ENCODE peak calls at places on chromosomes 6 and 20, in eight cellular contexts. One of them, this sample, is unnamed.

GRCh38 chr6:89079611-89080213 is 839 bp upstream of the PNRC1 start:
- DNase-seq in LHCN-M2: peak; percentile 61
- DNase-seq in cardiac muscle cell: peak; percentile 53
- DNase-seq in fibroblast of lung: peak; percentile 85
- DNase-seq in EL: peak; percentile 65
- DNase-seq in RCC 7860: no peak
- DNase-seq in M059J: peak; percentile 60
- DNase-seq in lower leg skin: peak; percentile 47
- DNase-seq in this sample: peak; percentile 87

GRCh38 chr20:9926007-9926406 is 87.1 kb upstream of the PAK5 start:
- DNase-seq in cardiac muscle cell: no peak
- DNase-seq in RCC 7860: no peak
- DNase-seq in LHCN-M2: no peak
- DNase-seq in EL: no peak
- DNase-seq in lower leg skin: no peak
- DNase-seq in M059J: no peak
- DNase-seq in fibroblast of lung: no peak
- DNase-seq in this sample: no peak

GRCh38 chr6:87754828-87755227 is 52.8 kb upstream of the AKIRIN2 start:
- DNase-seq in LHCN-M2: no peak
- DNase-seq in EL: no peak
- DNase-seq in fibroblast of lung: no peak
- DNase-seq in M059J: no peak
- DNase-seq in lower leg skin: no peak
- DNase-seq in cardiac muscle cell: no peak
- DNase-seq in RCC 7860: no peak
- DNase-seq in this sample: no peak

GRCh38 chr20:20212675-20213096 is 155.2 kb upstream of the INSM1 start:
- DNase-seq in EL: no peak
- DNase-seq in M059J: no peak
- DNase-seq in LHCN-M2: no peak
- DNase-seq in lower leg skin: no peak
- DNase-seq in fibroblast of lung: no peak
- DNase-seq in RCC 7860: peak; percentile 26
- DNase-seq in cardiac muscle cell: no peak
- DNase-seq in this sample: no peak

GRCh38 chr6:2852921-2853322 is 11.3 kb upstream of the SERPINB1 start:
- DNase-seq in lower leg skin: no peak
- DNase-seq in LHCN-M2: no peak
- DNase-seq in fibroblast of lung: no peak
- DNase-seq in cardiac muscle cell: no peak
- DNase-seq in EL: no peak
- DNase-seq in M059J: no peak
- DNase-seq in RCC 7860: no peak
- DNase-seq in this sample: no peak

GRCh38 chr6:168231393-168231957 is 88.1 kb downstream of the DACT2 start:
- DNase-seq in lower leg skin: no peak
- DNase-seq in LHCN-M2: no peak
- DNase-seq in RCC 7860: no peak
- DNase-seq in EL: no peak
- DNase-seq in M059J: no peak
- DNase-seq in cardiac muscle cell: no peak
- DNase-seq in fibroblast of lung: no peak
- DNase-seq in this sample: no peak

GRCh38 chr20:1456300-1456699 is 10.3 kb downstream of the NSFL1C start:
- DNase-seq in RCC 7860: no peak
- DNase-seq in lower leg skin: no peak
- DNase-seq in EL: peak; percentile 66
- DNase-seq in LHCN-M2: no peak
- DNase-seq in M059J: no peak
- DNase-seq in fibroblast of lung: no peak
- DNase-seq in cardiac muscle cell: no peak
- DNase-seq in this sample: no peak

GRCh38 chr20:57657537-57658446 is 37.6 kb upstream of the ZBP1 start:
- DNase-seq in RCC 7860: no peak
- DNase-seq in LHCN-M2: no peak
- DNase-seq in lower leg skin: peak; percentile 65
- DNase-seq in cardiac muscle cell: no peak
- DNase-seq in EL: no peak
- DNase-seq in fibroblast of lung: no peak
- DNase-seq in M059J: no peak
- DNase-seq in this sample: no peak

GRCh38 chr6:10514049-10514780 is 6.9 kb upstream of the GCNT2 start:
- DNase-seq in RCC 7860: no peak
- DNase-seq in M059J: no peak
- DNase-seq in cardiac muscle cell: no peak
- DNase-seq in fibroblast of lung: no peak
- DNase-seq in EL: no peak
- DNase-seq in lower leg skin: no peak
- DNase-seq in LHCN-M2: no peak
- DNase-seq in this sample: no peak

GRCh38 chr20:2558581-2559301 is 22.4 kb downstream of the TMC2 start:
- DNase-seq in fibroblast of lung: no peak
- DNase-seq in LHCN-M2: no peak
- DNase-seq in lower leg skin: no peak
- DNase-seq in EL: peak; percentile 36
- DNase-seq in cardiac muscle cell: no peak
- DNase-seq in M059J: peak; percentile 13
- DNase-seq in RCC 7860: no peak
- DNase-seq in this sample: no peak